ENCODE peak calls at places on chromosomes 12 and 14, in five cellular contexts. W, M, R, Y and F are unnamed samples.
A peak's percentile ranks its signal among the peaks of the same experiment; 100 is the strongest.

GRCh38 chr14:55500219-55500701 is 59.8 kb upstream of the TBPL2 start:
- DNase-seq in M (no peak), R (no peak), Y (no peak), W (no peak), F (no peak)

GRCh38 chr12:19922687-19923086 is 445.6 kb upstream of the PDE3A start:
- DNase-seq in R (no peak), M (no peak), W (no peak), Y (no peak), F (no peak)

GRCh38 chr12:28550757-28551381 is 360.6 kb downstream of the CCDC91 start:
- DNase-seq in Y (peak; percentile 67), W (peak; percentile 53), M (peak; percentile 2), R (peak; percentile 37), F (no peak)

GRCh38 chr14:89753828-89754439 is 200.6 kb downstream of the EFCAB11 start:
- DNase-seq in M (no peak), W (no peak), R (no peak), Y (no peak), F (no peak)

GRCh38 chr14:89304972-89305703 is 111.9 kb downstream of the FOXN3 start:
- DNase-seq in M (peak; percentile 58), W (peak; percentile 85), R (no peak), Y (no peak), F (peak; percentile 31)

GRCh38 chr12:48031135-48031960 is 27.1 kb upstream of the COL2A1 start:
- DNase-seq in W (no peak), M (peak; percentile 77), Y (peak; percentile 61), R (no peak), F (peak; percentile 74)

GRCh38 chr14:97878206-97878605 is 1081.0 kb downstream of the VRK1 start:
- DNase-seq in Y (no peak), W (no peak), M (no peak), R (no peak), F (no peak)

GRCh38 chr12:95701275-95701674 is 89.3 kb downstream of the NTN4 start:
- DNase-seq in W (no peak), M (no peak), Y (no peak), R (no peak), F (no peak)

GRCh38 chr12:96261557-96261956 is 67.4 kb downstream of the ELK3 start:
- DNase-seq in W (peak; percentile 22), Y (no peak), M (no peak), R (no peak), F (no peak)

GRCh38 chr14:61498303-61498702 is 176.9 kb downstream of the PRKCH start:
- DNase-seq in Y (no peak), M (peak; percentile 70), W (peak; percentile 71), R (no peak), F (no peak)

GRCh38 chr12:12559699-12560296 is 2.9 kb downstream of the DUSP16 start:
- DNase-seq in W (no peak), R (no peak), M (no peak), Y (no peak), F (no peak)

GRCh38 chr12:100127766-100128508 is 14.7 kb downstream of the BLTP3B start:
- DNase-seq in W (peak; percentile 84), R (no peak), Y (peak; percentile 44), M (no peak), F (no peak)

GRCh38 chr14:80493620-80494019 is 282.3 kb upstream of the DIO2 start:
- DNase-seq in Y (no peak), R (no peak), M (peak; percentile 11), W (no peak), F (no peak)

GRCh38 chr12:31324116-31324844 is 1.7 kb downstream of the SINHCAF start:
- DNase-seq in M (peak; percentile 90), W (peak; percentile 85), Y (peak; percentile 72), R (peak; percentile 63), F (peak; percentile 71)

GRCh38 chr12:60259241-60259640 is 663.4 kb downstream of the SLC16A7 start:
- DNase-seq in Y (no peak), M (no peak), W (no peak), R (no peak), F (no peak)

GRCh38 chr14:67269338-67270060 is 28.3 kb downstream of the PALS1 start:
- DNase-seq in M (peak; percentile 77), W (peak; percentile 88), Y (no peak), R (no peak), F (peak; percentile 9)

GRCh38 chr14:34826661-34827060 is 48.5 kb downstream of the BAZ1A start:
- DNase-seq in R (no peak), W (peak; percentile 9), Y (peak; percentile 32), M (no peak), F (no peak)

GRCh38 chr12:40222247-40222646 is 2.5 kb upstream of the LRRK2 start:
- DNase-seq in R (no peak), W (peak; percentile 17), Y (no peak), M (no peak), F (no peak)

GRCh38 chr12:6452245-6452731 is 446 bp downstream of the TAPBPL start:
- DNase-seq in Y (no peak), R (no peak), W (no peak), M (no peak), F (no peak)

GRCh38 chr14:61262082-61262481 is 19.1 kb downstream of the TMEM30B start:
- DNase-seq in R (no peak), W (no peak), Y (no peak), M (no peak), F (no peak)

GRCh38 chr14:34461334-34462131 is 507 bp downstream of the SPTSSA start:
- DNase-seq in R (peak; percentile 13), M (peak; percentile 91), Y (peak; percentile 42), W (peak; percentile 60), F (no peak)

GRCh38 chr12:116354534-116354933 is 77.0 kb upstream of the MED13L start:
- DNase-seq in M (no peak), W (no peak), Y (no peak), R (no peak), F (no peak)

GRCh38 chr12:98838282-98838681 is 193.2 kb downstream of the APAF1 start:
- DNase-seq in R (no peak), Y (no peak), M (peak; percentile 35), W (no peak), F (no peak)

GRCh38 chr12:28192145-28192544 is 1.9 kb downstream of the CCDC91 start:
- DNase-seq in M (no peak), R (no peak), Y (no peak), W (no peak), F (no peak)

GRCh38 chr12:29519585-29520182 is 22.2 kb upstream of the OVCH1 start:
- DNase-seq in R (peak; percentile 29), Y (peak; percentile 24), W (peak; percentile 79), M (peak; percentile 38), F (no peak)

GRCh38 chr12:102957339-102958050 is at the start of gene ASCL1:
- DNase-seq in M (peak; percentile 49), W (peak; percentile 43), R (no peak), Y (peak; percentile 33), F (no peak)

GRCh38 chr12:24069532-24070395 is 120.3 kb upstream of the SOX5 start:
- DNase-seq in Y (peak; percentile 29), W (peak; percentile 60), M (peak; percentile 43), R (no peak), F (no peak)

GRCh38 chr12:20212658-20213387 is 155.5 kb upstream of the PDE3A start:
- DNase-seq in Y (peak; percentile 69), M (peak; percentile 99), W (peak; percentile 100), R (peak; percentile 82), F (peak; percentile 97)

GRCh38 chr12:57401165-57401564 is 29.7 kb downstream of the R3HDM2 start:
- DNase-seq in W (no peak), R (no peak), Y (no peak), M (peak; percentile 2), F (peak; percentile 68)

GRCh38 chr12:54429014-54429471 is 10.0 kb upstream of the ITGA5 start:
- DNase-seq in W (no peak), Y (no peak), R (no peak), M (no peak), F (no peak)

GRCh38 chr14:42994001-42994736 is 1387.5 kb downstream of the LRFN5 start:
- DNase-seq in R (no peak), M (no peak), W (peak; percentile 0), Y (no peak), F (no peak)

GRCh38 chr12:117486840-117487659 is 125.6 kb upstream of the NOS1 start:
- DNase-seq in W (no peak), R (peak; percentile 80), M (peak; percentile 37), Y (no peak), F (peak; percentile 81)

GRCh38 chr12:836952-837351 is 84.6 kb downstream of the WNK1 start:
- DNase-seq in Y (no peak), W (no peak), M (no peak), R (no peak), F (no peak)

DNA sequence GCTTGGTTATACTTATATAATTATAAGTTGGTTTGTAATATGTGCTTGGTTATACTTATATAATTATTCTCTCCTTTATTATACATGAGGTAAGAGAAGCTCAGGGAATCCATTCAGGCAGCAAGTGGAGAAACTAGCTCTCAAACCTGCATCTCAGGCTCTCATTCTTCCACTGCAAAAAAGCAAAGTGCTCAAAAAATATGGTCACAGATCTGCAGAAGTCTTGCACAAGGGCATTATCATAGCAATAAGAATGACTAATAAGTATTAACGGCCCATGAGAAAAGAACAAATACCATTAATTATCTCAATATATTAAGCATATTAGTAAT is 476 bp upstream of the TRAFD1 start:
- DNase-seq in R (no peak), M (no peak), Y (no peak), W (no peak), F (no peak)
- H3K4me1 ChIP-seq in R (peaks cover 67% of the 10 kb centered on the region), M (peaks cover 3% of the 10 kb centered on the region), Y (peaks cover 18% of the 10 kb centered on the region), W (peaks cover 33% of the 10 kb centered on the region), F (peaks cover 51% of the 10 kb centered on the region)

GRCh38 chr12:43590307-43590706 is 38.3 kb upstream of the ADAMTS20 start:
- DNase-seq in M (no peak), W (no peak), R (no peak), Y (no peak), F (no peak)
- H3K4me1 ChIP-seq in M (no peaks in the 10 kb centered on the region), W (no peaks in the 10 kb centered on the region), R (no peaks in the 10 kb centered on the region), Y (no peaks in the 10 kb centered on the region), F (no peaks in the 10 kb centered on the region)

DNA sequence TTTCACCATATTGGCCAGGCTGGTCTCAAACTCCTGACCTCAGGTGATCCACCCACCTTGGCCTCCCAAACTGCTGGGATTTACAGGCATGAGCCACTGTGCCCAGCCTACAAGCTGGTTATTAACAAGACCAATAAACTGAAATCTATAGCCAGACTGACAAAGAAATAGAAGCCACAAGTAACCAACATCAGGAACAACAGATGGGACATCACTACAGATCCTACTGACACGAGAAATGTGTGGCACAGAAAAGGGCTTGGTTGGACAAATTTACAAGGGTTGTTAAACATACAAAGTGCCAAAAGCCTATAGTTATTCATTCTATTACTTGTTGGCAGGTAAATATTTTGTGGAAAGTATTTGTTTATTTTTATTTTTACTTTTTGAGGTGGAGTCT is 11.6 kb downstream of the MTA1 start:
- DNase-seq in M (no peak), Y (no peak), W (no peak), R (no peak), F (no peak)
- H3K4me1 ChIP-seq in M (no peaks in the 10 kb centered on the region), Y (peaks cover 13% of the 10 kb centered on the region), W (no peaks in the 10 kb centered on the region), R (peaks cover 38% of the 10 kb centered on the region), F (peaks cover 14% of the 10 kb centered on the region)

GRCh38 chr12:76486011-76486410 is 73.6 kb downstream of the OSBPL8 start:
- DNase-seq in M (no peak), R (no peak), W (no peak), Y (no peak), F (no peak)

GRCh38 chr12:76478045-76478444 is 81.5 kb downstream of the OSBPL8 start:
- DNase-seq in Y (no peak), R (no peak), W (no peak), M (no peak), F (no peak)

DNA sequence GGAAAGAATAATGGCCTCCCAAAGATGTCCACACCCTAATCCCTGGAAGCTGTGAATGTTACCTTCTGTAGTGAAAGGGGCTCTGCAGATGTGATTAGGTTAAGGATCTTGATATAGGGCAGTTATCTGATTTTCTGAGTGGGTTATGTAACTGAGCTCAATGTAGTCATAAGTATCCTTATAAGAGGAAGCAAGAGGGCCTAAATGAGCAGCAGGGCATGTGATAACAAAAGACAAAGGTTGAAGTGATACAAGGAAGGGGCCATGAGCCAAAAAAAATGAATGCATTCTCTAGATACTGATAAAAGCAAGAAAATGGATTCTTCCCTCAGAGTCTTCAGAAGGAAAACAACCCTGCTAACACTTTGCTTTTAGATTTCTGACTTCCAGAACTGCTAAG is 78.8 kb downstream of the OSBPL8 start:
- DNase-seq in M (peak; percentile 37), R (no peak), Y (no peak), W (no peak), F (no peak)
- H3K4me1 ChIP-seq in M (no peaks in the 10 kb centered on the region), R (no peaks in the 10 kb centered on the region), Y (no peaks in the 10 kb centered on the region), W (peaks cover 4% of the 10 kb centered on the region), F (no peaks in the 10 kb centered on the region)